ENCODE peak calls at places on chromosomes 1 and 21, in ten cellular contexts. N is naive B cell; J is AG08395; O is foreskin fibroblast; H is CD8-positive, alpha-beta memory T cell; T is left kidney; Q is lower leg skin; D is COR-L47; A is adipocyte; K is fibroblast of lung. V is an unnamed sample.

GRCh38 chr1:50163674-50164073 is 55.0 kb downstream of the ELAVL4 start:
- DNase-seq in N (no peak), J (no peak), O (no peak), H (no peak), T (no peak), Q (no peak), D (no peak), A (no peak), K (no peak), V (no peak)

GRCh38 chr1:54979327-54979891 is 1.0 kb upstream of the TMEM61 start:
- DNase-seq in N (no peak), J (peak; percentile 23), O (peak; percentile 33), H (no peak), T (no peak), Q (peak; percentile 80), D (no peak), A (no peak), K (no peak), V (no peak)

GRCh38 chr1:193111641-193112090 is 6.5 kb upstream of the GLRX2 start:
- DNase-seq in N (no peak), J (peak; percentile 17), O (peak; percentile 96), H (no peak), T (peak; percentile 56), Q (no peak), D (no peak), A (peak; percentile 94), K (peak; percentile 85), V (peak; percentile 54)

GRCh38 chr1:65467536-65467935 is 47.1 kb downstream of the LEPR start:
- DNase-seq in N (no peak), J (no peak), O (peak; percentile 80), H (no peak), T (peak; percentile 79), Q (no peak), D (peak; percentile 8), A (no peak), K (peak; percentile 26), V (no peak)

GRCh38 chr1:218299416-218299815 is 14.3 kb downstream of the RRP15 start:
- DNase-seq in N (no peak), J (peak; percentile 51), O (peak; percentile 78), H (no peak), T (peak; percentile 49), Q (no peak), D (no peak), A (peak; percentile 84), K (peak; percentile 65), V (peak; percentile 21)

GRCh38 chr1:11299225-11299574 is 26.2 kb downstream of the UBIAD1 start:
- DNase-seq in N (no peak), J (no peak), O (no peak), H (no peak), T (no peak), Q (no peak), D (no peak), A (no peak), K (no peak), V (no peak)

GRCh38 chr1:155254228-155254713 is 1.0 kb downstream of the ENTREP3 start:
- DNase-seq in N (no peak), J (peak; percentile 9), O (peak; percentile 8), H (no peak), T (no peak), Q (no peak), D (no peak), A (no peak), K (no peak), V (no peak)

GRCh38 chr1:246639732-246640131 is 73.5 kb downstream of the CNST start:
- DNase-seq in N (no peak), J (no peak), O (no peak), H (no peak), T (no peak), Q (no peak), D (no peak), A (no peak), K (no peak), V (no peak)

GRCh38 chr1:112143871-112144441 is 154.5 kb upstream of the KCND3 start:
- DNase-seq in N (no peak), J (no peak), O (no peak), H (no peak), T (no peak), Q (no peak), D (peak; percentile 52), A (no peak), K (no peak), V (no peak)

GRCh38 chr1:233912447-233912846 is 8.0 kb downstream of the SLC35F3 start:
- DNase-seq in N (no peak), J (no peak), O (no peak), H (no peak), T (no peak), Q (no peak), D (no peak), A (no peak), K (no peak), V (no peak)

GRCh38 chr1:168835153-168835648 is 106.2 kb upstream of the DPT start:
- DNase-seq in N (no peak), J (no peak), O (no peak), H (no peak), T (no peak), Q (no peak), D (no peak), A (no peak), K (no peak), V (no peak)

GRCh38 chr1:98344726-98345125 is 316.8 kb upstream of the SNX7 start:
- DNase-seq in N (no peak), J (no peak), O (no peak), H (no peak), T (no peak), Q (no peak), D (no peak), A (no peak), K (no peak), V (no peak)

GRCh38 chr1:197464039-197464438 is 196.0 kb downstream of the CRB1 start:
- DNase-seq in N (no peak), J (peak; percentile 64), O (peak; percentile 72), H (no peak), T (peak; percentile 75), Q (no peak), D (peak; percentile 6), A (peak; percentile 62), K (peak; percentile 87), V (peak; percentile 73)

GRCh38 chr1:18642278-18643095 is 11.8 kb downstream of the PAX7 start:
- DNase-seq in N (no peak), J (no peak), O (no peak), H (no peak), T (no peak), Q (no peak), D (no peak), A (no peak), K (no peak), V (no peak)

GRCh38 chr1:243216741-243217140 is 38.3 kb downstream of the CEP170 start:
- DNase-seq in N (no peak), J (no peak), O (peak; percentile 52), H (no peak), T (no peak), Q (no peak), D (no peak), A (peak; percentile 16), K (no peak), V (no peak)

GRCh38 chr21:30839304-30839703 is 9.7 kb upstream of the KRTAP7-1 start:
- DNase-seq in N (no peak), J (no peak), O (peak; percentile 0), H (no peak), T (peak; percentile 50), Q (no peak), D (peak; percentile 35), A (peak; percentile 10), K (no peak), V (no peak)

GRCh38 chr1:23475134-23475628 is 8.8 kb downstream of the ASAP3 start:
- DNase-seq in N (no peak), J (peak; percentile 66), O (peak; percentile 91), H (no peak), T (no peak), Q (no peak), D (no peak), A (peak; percentile 88), K (peak; percentile 95), V (peak; percentile 60)

GRCh38 chr1:205632374-205633169 is 761 bp upstream of the ELK4 start:
- DNase-seq in N (no peak), J (no peak), O (no peak), H (no peak), T (peak; percentile 75), Q (no peak), D (no peak), A (no peak), K (peak; percentile 37), V (no peak)

GRCh38 chr1:16718908-16719533 is 21.3 kb upstream of the RNU1-4 start:
- DNase-seq in N (no peak), J (no peak), O (no peak), H (no peak), T (no peak), Q (peak; percentile 88), D (no peak), A (no peak), K (no peak), V (no peak)

GRCh38 chr1:30418426-30419245 is 304.7 kb downstream of the MATN1 start:
- DNase-seq in N (no peak), J (no peak), O (no peak), H (no peak), T (no peak), Q (peak; percentile 75), D (no peak), A (no peak), K (no peak), V (no peak)

GRCh38 chr1:56123421-56123820 is 455.9 kb downstream of the PLPP3 start:
- DNase-seq in N (no peak), J (no peak), O (peak; percentile 81), H (no peak), T (no peak), Q (no peak), D (no peak), A (peak; percentile 21), K (peak; percentile 64), V (peak; percentile 24)

GRCh38 chr1:167328762-167329483 is 108.2 kb downstream of the POU2F1 start:
- DNase-seq in N (peak; percentile 83), J (no peak), O (peak; percentile 9), H (no peak), T (peak; percentile 57), Q (no peak), D (no peak), A (no peak), K (peak; percentile 28), V (no peak)

GRCh38 chr1:224650329-224650728 is 34.2 kb downstream of the CNIH3 start:
- DNase-seq in N (no peak), J (no peak), O (no peak), H (no peak), T (no peak), Q (no peak), D (no peak), A (no peak), K (no peak), V (no peak)

GRCh38 chr1:33388989-33389771 is 41.7 kb downstream of the PHC2 start:
- DNase-seq in N (no peak), J (peak; percentile 89), O (peak; percentile 93), H (no peak), T (peak; percentile 49), Q (no peak), D (no peak), A (peak; percentile 86), K (peak; percentile 72), V (peak; percentile 90)

GRCh38 chr21:42688841-42689371 is 35.5 kb downstream of the PDE9A start:
- DNase-seq in N (no peak), J (no peak), O (no peak), H (no peak), T (no peak), Q (no peak), D (no peak), A (no peak), K (no peak), V (no peak)

GRCh38 chr1:200139661-200140250 is 112.2 kb downstream of the NR5A2 start:
- DNase-seq in N (peak; percentile 31), J (peak; percentile 69), O (peak; percentile 64), H (no peak), T (peak; percentile 69), Q (no peak), D (peak; percentile 62), A (peak; percentile 79), K (peak; percentile 54), V (peak; percentile 9)

GRCh38 chr1:221724931-221725605 is 16.8 kb downstream of the DUSP10 start:
- DNase-seq in N (no peak), J (peak; percentile 63), O (peak; percentile 79), H (no peak), T (no peak), Q (no peak), D (no peak), A (peak; percentile 78), K (peak; percentile 88), V (no peak)

GRCh38 chr1:245807306-245807705 is 652.5 kb downstream of the KIF26B start:
- DNase-seq in N (peak; percentile 14), J (peak; percentile 24), O (peak; percentile 59), H (no peak), T (peak; percentile 20), Q (no peak), D (no peak), A (no peak), K (peak; percentile 76), V (peak; percentile 30)